ENCODE peak calls at places on chromosomes 4 and X, in nine cellular contexts. R is hepatocyte, Z is HCT116, C is fibroblast of mammary gland, Y is dorsolateral prefrontal cortex, A is lower lobe of right lung, L is brain microvascular endothelial cell, V is cardiac muscle cell, W is PC-9. D is an unnamed sample.

GRCh38 chr4:38190717-38191178 is 230.6 kb downstream of the PTTG2 start:
- DNase-seq in R (no peak), Z (no peak), C (peak), Y (no peak), A (no peak), L (peak), V (peak), W (no peak), D (no peak)

GRCh38 chr4:123672987-123673386 is 276.4 kb downstream of the SPRY1 start:
- DNase-seq in R (peak), Z (no peak), C (peak), Y (no peak), A (no peak), L (no peak), V (peak), W (no peak), D (no peak)

GRCh38 chr4:115275615-115276014 is 162.2 kb upstream of the NDST4 start:
- DNase-seq in R (no peak), Z (no peak), C (no peak), Y (no peak), A (no peak), L (no peak), V (no peak), W (no peak), D (no peak)

GRCh38 chr4:147831452-147832192 is 99.7 kb downstream of the ARHGAP10 start:
- DNase-seq in R (peak), Z (peak), C (peak), Y (no peak), A (no peak), L (peak), V (peak), W (peak), D (no peak)

GRCh38 chr4:184932343-184932742 is 85.9 kb upstream of the HELT start:
- DNase-seq in R (peak), Z (no peak), C (no peak), Y (no peak), A (no peak), L (no peak), V (peak), W (no peak), D (no peak)

GRCh38 chrX:79524642-79525041 is 157.5 kb upstream of the ITM2A start:
- DNase-seq in R (no peak), Z (no peak), C (no peak), Y (no peak), A (no peak), L (no peak), V (no peak), W (no peak), D (peak)

GRCh38 chr4:85152490-85152889 is 186.0 kb upstream of the WDFY3 start:
- DNase-seq in R (no peak), Z (no peak), C (no peak), Y (no peak), A (no peak), L (no peak), V (no peak), W (no peak), D (no peak)

GRCh38 chr4:150342945-150343344 is 239.0 kb upstream of the MAB21L2 start:
- DNase-seq in R (no peak), Z (no peak), C (no peak), Y (no peak), A (no peak), L (no peak), V (peak), W (no peak), D (no peak)

GRCh38 chrX:125628435-125628834 is 308.8 kb downstream of the TEX13C start:
- DNase-seq in R (no peak), Z (no peak), C (no peak), Y (no peak), A (no peak), L (no peak), V (no peak), W (no peak), D (peak)

GRCh38 chr4:188161167-188161566 is 21.9 kb downstream of the TRIML1 start:
- DNase-seq in R (no peak), Z (no peak), C (no peak), Y (no peak), A (no peak), L (no peak), V (no peak), W (no peak), D (no peak)

GRCh38 chr4:71257761-71258160 is 81.1 kb upstream of the SLC4A4 start:
- DNase-seq in R (no peak), Z (no peak), C (no peak), Y (no peak), A (no peak), L (no peak), V (no peak), W (no peak), D (no peak)

GRCh38 chr4:94256833-94257232 is 49.2 kb downstream of the SMARCAD1 start:
- DNase-seq in R (no peak), Z (no peak), C (peak), Y (no peak), A (no peak), L (no peak), V (no peak), W (no peak), D (peak)

GRCh38 chr4:88211473-88212252 is 53.2 kb upstream of the ABCG2 start:
- DNase-seq in R (peak), Z (peak), C (peak), Y (peak), A (no peak), L (peak), V (peak), W (peak), D (peak)

GRCh38 chr4:39043697-39044363 is 11.6 kb upstream of the TMEM156 start:
- DNase-seq in R (peak), Z (no peak), C (peak), Y (no peak), A (no peak), L (peak), V (peak), W (no peak), D (peak)

GRCh38 chrX:44104699-44105098 is 131.5 kb upstream of the NDP start:
- DNase-seq in R (no peak), Z (no peak), C (no peak), Y (no peak), A (no peak), L (no peak), V (no peak), W (no peak), D (no peak)

GRCh38 chrX:42846741-42847140 is 68.8 kb upstream of the PPP1R2C start:
- DNase-seq in R (no peak), Z (no peak), C (no peak), Y (no peak), A (no peak), L (no peak), V (peak), W (no peak), D (no peak)

GRCh38 chr4:180827193-180827592 is 1416.0 kb upstream of the TENM3 start:
- DNase-seq in R (peak), Z (no peak), C (peak), Y (no peak), A (no peak), L (no peak), V (peak), W (no peak), D (no peak)

GRCh38 chrX:11386001-11386523 is 92.8 kb downstream of the AMELX start:
- DNase-seq in R (peak), Z (no peak), C (peak), Y (no peak), A (no peak), L (peak), V (peak), W (no peak), D (no peak)

GRCh38 chr4:56271121-56271520 is 116.2 kb downstream of the AASDH start:
- DNase-seq in R (no peak), Z (no peak), C (no peak), Y (no peak), A (no peak), L (no peak), V (no peak), W (no peak), D (no peak)

GRCh38 chr4:56680266-56680665 is 830 bp downstream of the HOPX start:
- DNase-seq in R (no peak), Z (no peak), C (no peak), Y (no peak), A (no peak), L (no peak), V (no peak), W (no peak), D (no peak)

GRCh38 chrX:135393046-135393445 is 28.7 kb upstream of the SMIM10L2A start:
- DNase-seq in R (no peak), Z (no peak), C (no peak), Y (no peak), A (no peak), L (no peak), V (no peak), W (no peak), D (no peak)

GRCh38 chrX:44062842-44063241 is 89.7 kb upstream of the NDP start:
- DNase-seq in R (no peak), Z (no peak), C (no peak), Y (no peak), A (no peak), L (no peak), V (no peak), W (peak), D (no peak)

GRCh38 chr4:71241467-71242401 is 97.1 kb upstream of the SLC4A4 start:
- DNase-seq in R (peak), Z (no peak), C (no peak), Y (no peak), A (peak), L (no peak), V (no peak), W (no peak), D (peak)

GRCh38 chr4:141329174-141329569 is 108.5 kb downstream of the ZNF330 start:
- DNase-seq in R (no peak), Z (no peak), C (peak), Y (no peak), A (no peak), L (no peak), V (peak), W (no peak), D (no peak)

GRCh38 chr4:112213850-112214249 is 17.7 kb upstream of the AP1AR start:
- DNase-seq in R (no peak), Z (no peak), C (peak), Y (no peak), A (no peak), L (peak), V (peak), W (no peak), D (no peak)

GRCh38 chr4:174983128-174983750 is 65.1 kb downstream of the ADAM29 start:
- DNase-seq in R (no peak), Z (no peak), C (no peak), Y (no peak), A (no peak), L (no peak), V (no peak), W (no peak), D (no peak)

GRCh38 chr4:155604718-155605601 is 61.7 kb upstream of the GUCY1A1 start:
- DNase-seq in R (no peak), Z (no peak), C (peak), Y (no peak), A (no peak), L (peak), V (peak), W (no peak), D (no peak)

GRCh38 chrX:23752740-23753435 is 9.8 kb upstream of the ACOT9 start:
- DNase-seq in R (no peak), Z (no peak), C (peak), Y (no peak), A (no peak), L (peak), V (peak), W (no peak), D (no peak)

GRCh38 chrX:133649659-133650058 is 234.4 kb upstream of the GPC4 start:
- DNase-seq in R (no peak), Z (no peak), C (no peak), Y (no peak), A (no peak), L (no peak), V (no peak), W (no peak), D (no peak)

GRCh38 chrX:55335296-55335695 is 70.6 kb upstream of the PAGE3 start:
- DNase-seq in R (no peak), Z (no peak), C (no peak), Y (no peak), A (no peak), L (no peak), V (no peak), W (no peak), D (no peak)

GRCh38 chr4:67430989-67431388 is 114.3 kb downstream of the CENPC start:
- DNase-seq in R (no peak), Z (no peak), C (no peak), Y (no peak), A (no peak), L (no peak), V (no peak), W (no peak), D (no peak)

GRCh38 chr4:1571986-1572385 is 112.1 kb downstream of the FAM53A start:
- DNase-seq in R (no peak), Z (no peak), C (no peak), Y (no peak), A (peak), L (no peak), V (no peak), W (no peak), D (no peak)
- H3K4me3 ChIP-seq in R (no peak), Z (no peak), C (no peak), Y (no peak), A (no peak), L (no peak), V (no peak), W (no peak), D (no peak)

GRCh38 chr4:121069419-121069818 is 2.9 kb downstream of the NDNF start:
- DNase-seq in R (no peak), Z (no peak), C (no peak), Y (no peak), A (no peak), L (no peak), V (no peak), W (no peak), D (no peak)
- H3K4me3 ChIP-seq in R (no peak), Z (no peak), C (no peak), Y (no peak), A (peak), L (no peak), V (no peak), W (no peak), D (no peak)

GRCh38 chr4:153248641-153249198 is 44.5 kb downstream of the TRIM2 start:
- DNase-seq in R (no peak), Z (no peak), C (no peak), Y (no peak), A (no peak), L (no peak), V (no peak), W (peak), D (no peak)
- H3K4me3 ChIP-seq in R (peak), Z (peak), C (peak), Y (peak), A (peak), L (peak), V (peak), W (peak), D (peak)

DNA sequence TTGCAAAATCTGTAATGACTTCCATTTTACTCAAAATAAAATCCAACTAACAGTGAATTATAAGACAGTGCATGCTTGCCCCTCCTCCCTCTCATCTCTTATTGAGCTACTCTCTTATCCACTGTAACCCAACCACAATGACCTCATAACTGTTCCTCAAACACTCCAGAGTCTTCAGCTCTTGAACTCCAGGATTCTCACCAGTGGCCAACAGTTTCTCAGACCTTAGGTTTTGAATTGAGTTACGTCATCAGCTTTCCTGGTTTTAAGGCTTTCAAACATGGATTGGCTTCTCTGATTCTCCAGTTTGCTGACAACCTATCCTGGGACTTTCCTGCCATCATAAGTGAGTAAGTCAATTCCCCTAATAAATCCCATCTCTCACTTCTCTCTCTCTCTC is 938.3 kb downstream of the RAB28 start:
- DNase-seq in R (no peak), Z (no peak), C (peak), Y (no peak), A (no peak), L (no peak), V (peak), W (no peak), D (no peak)
- H3K4me3 ChIP-seq in R (no peak), Z (no peak), C (no peak), Y (no peak), A (no peak), L (no peak), V (no peak), W (no peak), D (no peak)

GRCh38 chrX:153925739-153926593 is at the start of gene ARHGAP4:
- DNase-seq in R (no peak), Z (peak), C (no peak), Y (no peak), A (peak), L (no peak), V (no peak), W (peak), D (peak)

GRCh38 chrX:153925387-153925738 is 701 bp downstream of the ARHGAP4 start:
- DNase-seq in R (no peak), Z (no peak), C (no peak), Y (no peak), A (no peak), L (no peak), V (no peak), W (no peak), D (peak)

GRCh38 chrX:153926863-153927685 is 1.0 kb upstream of the ARHGAP4 start:
- DNase-seq in R (peak), Z (no peak), C (peak), Y (no peak), A (peak), L (no peak), V (peak), W (peak), D (peak)

GRCh38 chrX:153927686-153927935 is 1.5 kb upstream of the ARHGAP4 start:
- DNase-seq in R (no peak), Z (no peak), C (no peak), Y (no peak), A (no peak), L (no peak), V (no peak), W (no peak), D (no peak)

DNA sequence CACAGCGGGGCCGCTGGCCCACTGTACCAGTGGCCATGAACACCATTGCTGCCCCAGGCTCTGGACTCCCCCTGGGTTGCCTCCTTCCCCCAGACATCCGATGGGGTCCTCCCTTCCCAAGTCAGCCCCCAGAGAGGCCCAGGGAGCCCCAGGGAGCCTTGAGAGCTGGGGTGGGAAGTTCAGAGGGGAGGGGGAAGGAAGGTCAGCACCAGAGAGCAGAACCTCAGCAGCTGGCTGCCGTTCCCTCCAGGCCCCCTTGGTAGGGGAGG is 464 bp upstream of the ARHGAP4 start:
- DNase-seq in R (no peak), Z (no peak), C (no peak), Y (no peak), A (no peak), L (no peak), V (no peak), W (no peak), D (no peak)
- H3K4me3 ChIP-seq in R (no peak), Z (peak), C (no peak), Y (peak), A (peak), L (no peak), V (no peak), W (peak), D (peak)

DNA sequence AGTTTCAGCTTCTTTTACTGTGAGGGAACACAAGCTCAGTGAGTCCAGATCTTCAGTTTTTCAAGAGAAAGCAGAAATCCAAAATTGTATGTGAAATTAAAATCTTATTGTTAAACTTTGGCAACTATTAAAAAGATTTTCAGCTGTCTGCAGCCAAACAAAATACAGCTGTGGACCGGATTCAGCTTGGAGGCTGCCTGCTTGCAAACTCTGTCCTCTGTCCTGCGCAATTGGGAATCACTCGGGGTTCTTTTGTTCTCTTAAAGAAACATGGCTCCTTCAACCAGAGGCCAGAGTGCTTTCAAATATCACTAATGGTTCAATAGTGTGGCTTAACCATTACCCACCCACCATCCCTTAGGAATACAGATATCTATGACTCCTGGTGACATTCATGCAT is 201.2 kb downstream of the CHIC2 start:
- DNase-seq in R (no peak), Z (no peak), C (peak), Y (no peak), A (no peak), L (no peak), V (peak), W (no peak), D (no peak)
- H3K4me3 ChIP-seq in R (no peak), Z (no peak), C (no peak), Y (no peak), A (no peak), L (no peak), V (no peak), W (no peak), D (no peak)

D was measured in Karpas-422.